ENCODE peak calls at places on chromosomes 3 and 15, in five cellular contexts. One of them, this sample, is unnamed.
A peak's percentile ranks its signal among the peaks of the same experiment; 100 is the strongest.

GRCh38 chr15:83445653-83446052 is 1.5 kb upstream of the SH3GL3 start:
- DNase-seq in K562: peak; percentile 21
- DNase-seq in HCT116: no peak
- DNase-seq in H1: no peak
- DNase-seq in GM12878: no peak
- DNase-seq in this sample: no peak

GRCh38 chr15:77027697-77028450 is 32.9 kb downstream of the PSTPIP1 start:
- DNase-seq in K562: peak; percentile 64
- DNase-seq in HCT116: no peak
- DNase-seq in H1: peak; percentile 79
- DNase-seq in GM12878: no peak
- DNase-seq in this sample: no peak

GRCh38 chr15:57235865-57236264 is 140.4 kb upstream of the CGNL1 start:
- DNase-seq in K562: peak; percentile 36
- DNase-seq in HCT116: no peak
- DNase-seq in H1: no peak
- DNase-seq in GM12878: no peak
- DNase-seq in this sample: no peak

GRCh38 chr15:71753346-71753745 is 57.0 kb upstream of the NR2E3 start:
- DNase-seq in K562: no peak
- DNase-seq in HCT116: no peak
- DNase-seq in H1: no peak
- DNase-seq in GM12878: no peak
- DNase-seq in this sample: no peak

GRCh38 chr15:36965561-36966342 is 134.6 kb downstream of the MEIS2 start:
- DNase-seq in K562: no peak
- DNase-seq in HCT116: no peak
- DNase-seq in H1: no peak
- DNase-seq in GM12878: no peak
- DNase-seq in this sample: no peak

GRCh38 chr3:190552969-190553759 is 39.3 kb downstream of the IL1RAP start:
- DNase-seq in K562: no peak
- DNase-seq in HCT116: no peak
- DNase-seq in H1: peak; percentile 65
- DNase-seq in GM12878: no peak
- DNase-seq in this sample: no peak

GRCh38 chr3:9825461-9826040 is 15.5 kb downstream of the TTLL3 start:
- DNase-seq in K562: no peak
- DNase-seq in HCT116: no peak
- DNase-seq in H1: no peak
- DNase-seq in GM12878: no peak
- DNase-seq in this sample: no peak

GRCh38 chr3:184654375-184654774 is 57.5 kb downstream of the MAGEF1 start:
- DNase-seq in K562: no peak
- DNase-seq in HCT116: no peak
- DNase-seq in H1: no peak
- DNase-seq in GM12878: no peak
- DNase-seq in this sample: no peak

GRCh38 chr3:172125963-172126403 is 86.6 kb downstream of the FNDC3B start:
- DNase-seq in K562: no peak
- DNase-seq in HCT116: no peak
- DNase-seq in H1: no peak
- DNase-seq in GM12878: no peak
- DNase-seq in this sample: no peak

GRCh38 chr3:42061711-42062408 is 29.3 kb upstream of the TRAK1 start:
- DNase-seq in K562: peak; percentile 37
- DNase-seq in HCT116: peak; percentile 68
- DNase-seq in H1: no peak
- DNase-seq in GM12878: no peak
- DNase-seq in this sample: no peak

GRCh38 chr15:25426896-25427610 is 11.8 kb downstream of the UBE3A start:
- DNase-seq in K562: peak; percentile 42
- DNase-seq in HCT116: no peak
- DNase-seq in H1: no peak
- DNase-seq in GM12878: no peak
- DNase-seq in this sample: no peak

GRCh38 chr3:46695962-46696922 is 2.8 kb upstream of the ALS2CL start:
- DNase-seq in K562: no peak
- DNase-seq in HCT116: no peak
- DNase-seq in H1: no peak
- DNase-seq in GM12878: no peak
- DNase-seq in this sample: no peak

GRCh38 chr15:54528021-54528420 is 549.8 kb downstream of the UNC13C start:
- DNase-seq in K562: no peak
- DNase-seq in HCT116: no peak
- DNase-seq in H1: no peak
- DNase-seq in GM12878: no peak
- DNase-seq in this sample: no peak

GRCh38 chr3:61908344-61908743 is 347.0 kb downstream of the PTPRG start:
- DNase-seq in K562: no peak
- DNase-seq in HCT116: no peak
- DNase-seq in H1: no peak
- DNase-seq in GM12878: no peak
- DNase-seq in this sample: no peak

GRCh38 chr3:20340324-20340928 is 154.4 kb upstream of the SGO1 start:
- DNase-seq in K562: peak; percentile 88
- DNase-seq in HCT116: peak; percentile 38
- DNase-seq in H1: peak; percentile 91
- DNase-seq in GM12878: peak; percentile 25
- DNase-seq in this sample: peak; percentile 62

GRCh38 chr3:44920081-44920480 is 45.7 kb downstream of the TGM4 start:
- DNase-seq in K562: no peak
- DNase-seq in HCT116: no peak
- DNase-seq in H1: no peak
- DNase-seq in GM12878: no peak
- DNase-seq in this sample: no peak

GRCh38 chr3:106126016-106126525 is 257.3 kb upstream of the CBLB start:
- DNase-seq in K562: no peak
- DNase-seq in HCT116: no peak
- DNase-seq in H1: no peak
- DNase-seq in GM12878: no peak
- DNase-seq in this sample: no peak

GRCh38 chr15:69141286-69141701 is 19.1 kb upstream of the GLCE start:
- DNase-seq in K562: no peak
- DNase-seq in HCT116: no peak
- DNase-seq in H1: no peak
- DNase-seq in GM12878: no peak
- DNase-seq in this sample: peak; percentile 28

GRCh38 chr15:101368086-101368780 is 73.2 kb upstream of the SNRPA1 start:
- DNase-seq in K562: no peak
- DNase-seq in HCT116: no peak
- DNase-seq in H1: peak; percentile 41
- DNase-seq in GM12878: no peak
- DNase-seq in this sample: no peak

GRCh38 chr15:30956216-30956803 is 35.1 kb downstream of the MTMR10 start:
- DNase-seq in K562: peak; percentile 4
- DNase-seq in HCT116: no peak
- DNase-seq in H1: no peak
- DNase-seq in GM12878: no peak
- DNase-seq in this sample: no peak

GRCh38 chr15:78508272-78508671 is 895 bp downstream of the HYKK start:
- DNase-seq in K562: peak; percentile 8
- DNase-seq in HCT116: no peak
- DNase-seq in H1: no peak
- DNase-seq in GM12878: no peak
- DNase-seq in this sample: peak; percentile 3

GRCh38 chr3:46566040-46566631 is at the start of gene LRRC2:
- DNase-seq in K562: no peak
- DNase-seq in HCT116: no peak
- DNase-seq in H1: no peak
- DNase-seq in GM12878: no peak
- DNase-seq in this sample: no peak

GRCh38 chr3:119981386-119981785 is 112.9 kb downstream of the GSK3B start:
- DNase-seq in K562: no peak
- DNase-seq in HCT116: no peak
- DNase-seq in H1: no peak
- DNase-seq in GM12878: no peak
- DNase-seq in this sample: no peak

GRCh38 chr15:60328852-60329443 is 68.8 kb downstream of the ANXA2 start:
- DNase-seq in K562: peak; percentile 41
- DNase-seq in HCT116: no peak
- DNase-seq in H1: no peak
- DNase-seq in GM12878: no peak
- DNase-seq in this sample: no peak

GRCh38 chr3:440826-441225 is 244.3 kb downstream of the CHL1 start:
- DNase-seq in K562: no peak
- DNase-seq in HCT116: no peak
- DNase-seq in H1: no peak
- DNase-seq in GM12878: no peak
- DNase-seq in this sample: no peak

GRCh38 chr3:57974796-57975388 is 33.3 kb upstream of the FLNB start:
- DNase-seq in K562: peak; percentile 51
- DNase-seq in HCT116: peak; percentile 83
- DNase-seq in H1: no peak
- DNase-seq in GM12878: no peak
- DNase-seq in this sample: peak; percentile 96

GRCh38 chr15:90882781-90883525 is 1.4 kb upstream of the FES start:
- DNase-seq in K562: no peak
- DNase-seq in HCT116: no peak
- DNase-seq in H1: no peak
- DNase-seq in GM12878: no peak
- DNase-seq in this sample: no peak

GRCh38 chr3:71754610-71755253 is 1.1 kb downstream of the GPR27 start:
- DNase-seq in K562: no peak
- DNase-seq in HCT116: no peak
- DNase-seq in H1: peak; percentile 55
- DNase-seq in GM12878: no peak
- DNase-seq in this sample: no peak

GRCh38 chr3:177263615-177264365 is 66.5 kb upstream of the TBL1XR1 start:
- DNase-seq in K562: peak; percentile 37
- DNase-seq in HCT116: no peak
- DNase-seq in H1: no peak
- DNase-seq in GM12878: no peak
- DNase-seq in this sample: no peak

GRCh38 chr3:14435175-14436011 is 33.0 kb downstream of the SLC6A6 start:
- DNase-seq in K562: no peak
- DNase-seq in HCT116: no peak
- DNase-seq in H1: no peak
- DNase-seq in GM12878: no peak
- DNase-seq in this sample: no peak

GRCh38 chr3:135504084-135504685 is 461.3 kb upstream of the PPP2R3A start:
- DNase-seq in K562: no peak
- DNase-seq in HCT116: no peak
- DNase-seq in H1: no peak
- DNase-seq in GM12878: no peak
- DNase-seq in this sample: no peak

GRCh38 chr3:183148056-183148455 is 14.5 kb downstream of the LAMP3 start:
- DNase-seq in K562: no peak
- DNase-seq in HCT116: no peak
- DNase-seq in H1: no peak
- DNase-seq in GM12878: no peak
- DNase-seq in this sample: no peak

GRCh38 chr3:128875556-128876120 is 3.8 kb upstream of the ACAD9 start:
- DNase-seq in K562: peak; percentile 66
- DNase-seq in HCT116: no peak
- DNase-seq in H1: peak; percentile 60
- DNase-seq in GM12878: no peak
- DNase-seq in this sample: peak; percentile 32

GRCh38 chr3:4748127-4748526 is 231.1 kb upstream of the BHLHE40 start:
- DNase-seq in K562: no peak
- DNase-seq in HCT116: no peak
- DNase-seq in H1: no peak
- DNase-seq in GM12878: no peak
- DNase-seq in this sample: no peak

GRCh38 chr3:4746241-4746958 is 232.8 kb upstream of the BHLHE40 start:
- DNase-seq in K562: peak; percentile 57
- DNase-seq in HCT116: no peak
- DNase-seq in H1: no peak
- DNase-seq in GM12878: no peak
- DNase-seq in this sample: no peak

GRCh38 chr3:4749567-4750002 is 229.7 kb upstream of the BHLHE40 start:
- DNase-seq in K562: no peak
- DNase-seq in HCT116: no peak
- DNase-seq in H1: no peak
- DNase-seq in GM12878: no peak
- DNase-seq in this sample: no peak

GRCh38 chr3:4750306-4751056 is 228.8 kb upstream of the BHLHE40 start:
- DNase-seq in K562: no peak
- DNase-seq in HCT116: no peak
- DNase-seq in H1: no peak
- DNase-seq in GM12878: no peak
- DNase-seq in this sample: peak; percentile 25

GRCh38 chr3:4748701-4749378 is 230.4 kb upstream of the BHLHE40 start:
- DNase-seq in K562: no peak
- DNase-seq in HCT116: no peak
- DNase-seq in H1: no peak
- DNase-seq in GM12878: no peak
- DNase-seq in this sample: peak; percentile 78
- TF ChIP-seq YY1 in K562: no peak
- TF ChIP-seq YY1 in HCT116: no peak
- TF ChIP-seq YY1 in H1: no peak
- TF ChIP-seq YY1 in GM12878: peak; percentile 34
- TF ChIP-seq YY1 in this sample: no peak

GRCh38 chr3:48428088-48428862 is 1.6 kb downstream of the PLXNB1 start:
- DNase-seq in K562: no peak
- DNase-seq in HCT116: no peak
- DNase-seq in H1: peak; percentile 73
- DNase-seq in GM12878: no peak
- DNase-seq in this sample: peak; percentile 90

GRCh38 chr3:48429416-48430358 is at the start of gene PLXNB1:
- DNase-seq in K562: peak; percentile 82
- DNase-seq in HCT116: no peak
- DNase-seq in H1: peak; percentile 90
- DNase-seq in GM12878: no peak
- DNase-seq in this sample: peak; percentile 97

GRCh38 chr3:48427630-48427962 is 2.3 kb downstream of the PLXNB1 start:
- DNase-seq in K562: no peak
- DNase-seq in HCT116: no peak
- DNase-seq in H1: no peak
- DNase-seq in GM12878: no peak
- DNase-seq in this sample: no peak

GRCh38 chr3:48430359-48431101 is 644 bp upstream of the PLXNB1 start:
- DNase-seq in K562: no peak
- DNase-seq in HCT116: no peak
- DNase-seq in H1: no peak
- DNase-seq in GM12878: no peak
- DNase-seq in this sample: no peak

GRCh38 chr3:48428863-48429415 is 947 bp downstream of the PLXNB1 start:
- DNase-seq in K562: no peak
- DNase-seq in HCT116: no peak
- DNase-seq in H1: peak; percentile 78
- DNase-seq in GM12878: no peak
- DNase-seq in this sample: no peak
- TF ChIP-seq SRF in K562: no peak
- TF ChIP-seq SRF in HCT116: no peak
- TF ChIP-seq SRF in H1: no peak
- TF ChIP-seq SRF in GM12878: no peak
- TF ChIP-seq SRF in this sample: no peak

GRCh38 chr15:67093146-67093874 is 27.9 kb downstream of the SMAD3 start:
- DNase-seq in K562: no peak
- DNase-seq in HCT116: no peak
- DNase-seq in H1: no peak
- DNase-seq in GM12878: peak; percentile 46
- DNase-seq in this sample: no peak
- TF ChIP-seq YY1 in K562: no peak
- TF ChIP-seq YY1 in HCT116: no peak
- TF ChIP-seq YY1 in H1: no peak
- TF ChIP-seq YY1 in GM12878: no peak
- TF ChIP-seq YY1 in this sample: no peak

GRCh38 chr15:63892794-63893441 is 59.2 kb upstream of the HERC1 start:
- DNase-seq in K562: peak; percentile 65
- DNase-seq in HCT116: no peak
- DNase-seq in H1: no peak
- DNase-seq in GM12878: peak; percentile 75
- DNase-seq in this sample: no peak
- TF ChIP-seq SRF in K562: no peak
- TF ChIP-seq SRF in HCT116: no peak
- TF ChIP-seq SRF in H1: no peak
- TF ChIP-seq SRF in GM12878: no peak
- TF ChIP-seq SRF in this sample: no peak